ENCODE peak calls at places on chromosomes 2 and 18, in four cellular contexts. One of them, this sample, is unnamed.

GRCh38 chr2:113218283-113219091 is 44.7 kb downstream of the PSD4 start:
- DNase-seq in Calu3: peak
- DNase-seq in psoas muscle: no peak
- DNase-seq in fibroblast of pulmonary artery: no peak
- DNase-seq in this sample: no peak

GRCh38 chr2:127347000-127347399 is 40.8 kb downstream of the MAP3K2 start:
- DNase-seq in fibroblast of pulmonary artery: no peak
- DNase-seq in Calu3: no peak
- DNase-seq in psoas muscle: no peak
- DNase-seq in this sample: no peak

GRCh38 chr2:19863303-19864041 is 38.3 kb downstream of the TTC32 start:
- DNase-seq in fibroblast of pulmonary artery: peak
- DNase-seq in psoas muscle: peak
- DNase-seq in Calu3: peak
- DNase-seq in this sample: peak

GRCh38 chr18:25805323-25805722 is 285.1 kb downstream of the SS18 start:
- DNase-seq in fibroblast of pulmonary artery: peak
- DNase-seq in psoas muscle: peak
- DNase-seq in Calu3: no peak
- DNase-seq in this sample: no peak

GRCh38 chr2:106163948-106164580 is 30.0 kb downstream of the UXS1 start:
- DNase-seq in psoas muscle: no peak
- DNase-seq in fibroblast of pulmonary artery: peak
- DNase-seq in Calu3: peak
- DNase-seq in this sample: no peak

GRCh38 chr18:73707035-73707434 is 440.6 kb downstream of the FBXO15 start:
- DNase-seq in psoas muscle: no peak
- DNase-seq in fibroblast of pulmonary artery: no peak
- DNase-seq in Calu3: no peak
- DNase-seq in this sample: no peak

GRCh38 chr2:214226061-214226460 is 184.8 kb upstream of the VWC2L start:
- DNase-seq in psoas muscle: no peak
- DNase-seq in fibroblast of pulmonary artery: no peak
- DNase-seq in Calu3: no peak
- DNase-seq in this sample: no peak

GRCh38 chr2:102336502-102336945 is 19.1 kb upstream of the IL18R1 start:
- DNase-seq in Calu3: no peak
- DNase-seq in fibroblast of pulmonary artery: peak
- DNase-seq in psoas muscle: no peak
- DNase-seq in this sample: no peak

GRCh38 chr18:46469186-46469915 is 187.7 kb downstream of the LOXHD1 start:
- DNase-seq in psoas muscle: no peak
- DNase-seq in Calu3: no peak
- DNase-seq in fibroblast of pulmonary artery: no peak
- DNase-seq in this sample: no peak

GRCh38 chr2:7037340-7038333 is 120.4 kb downstream of the RNF144A start:
- DNase-seq in psoas muscle: no peak
- DNase-seq in fibroblast of pulmonary artery: peak
- DNase-seq in Calu3: peak
- DNase-seq in this sample: peak

GRCh38 chr2:147374410-147374811 is 470.4 kb upstream of the ACVR2A start:
- DNase-seq in psoas muscle: no peak
- DNase-seq in fibroblast of pulmonary artery: peak
- DNase-seq in Calu3: no peak
- DNase-seq in this sample: no peak

GRCh38 chr2:26571316-26571715 is 69.8 kb downstream of the CIB4 start:
- DNase-seq in psoas muscle: no peak
- DNase-seq in fibroblast of pulmonary artery: no peak
- DNase-seq in Calu3: no peak
- DNase-seq in this sample: no peak

GRCh38 chr2:84302513-84303412 is 156.3 kb downstream of the SUCLG1 start:
- DNase-seq in psoas muscle: no peak
- DNase-seq in fibroblast of pulmonary artery: peak
- DNase-seq in Calu3: peak
- DNase-seq in this sample: peak

GRCh38 chr2:140122001-140122400 is 1341.8 kb upstream of the NXPH2 start:
- DNase-seq in psoas muscle: no peak
- DNase-seq in Calu3: peak
- DNase-seq in fibroblast of pulmonary artery: peak
- DNase-seq in this sample: no peak

GRCh38 chr2:217466104-217466503 is 536.7 kb downstream of the TNS1 start:
- DNase-seq in Calu3: no peak
- DNase-seq in fibroblast of pulmonary artery: no peak
- DNase-seq in psoas muscle: no peak
- DNase-seq in this sample: no peak

GRCh38 chr2:154639997-154640396 is 58.5 kb upstream of the KCNJ3 start:
- DNase-seq in fibroblast of pulmonary artery: no peak
- DNase-seq in Calu3: no peak
- DNase-seq in psoas muscle: no peak
- DNase-seq in this sample: no peak

GRCh38 chr2:96409543-96410184 is 74.1 kb downstream of the NCAPH start:
- DNase-seq in psoas muscle: no peak
- DNase-seq in Calu3: peak
- DNase-seq in fibroblast of pulmonary artery: peak
- DNase-seq in this sample: no peak

GRCh38 chr2:232871835-232872736 is 2.0 kb downstream of the SNORC start:
- DNase-seq in fibroblast of pulmonary artery: no peak
- DNase-seq in Calu3: no peak
- DNase-seq in psoas muscle: peak
- DNase-seq in this sample: no peak

GRCh38 chr2:36485521-36485920 is 112.4 kb downstream of the FEZ2 start:
- DNase-seq in Calu3: peak
- DNase-seq in fibroblast of pulmonary artery: peak
- DNase-seq in psoas muscle: no peak
- DNase-seq in this sample: no peak

GRCh38 chr18:67742954-67743353 is 226.4 kb upstream of the DSEL start:
- DNase-seq in psoas muscle: no peak
- DNase-seq in Calu3: no peak
- DNase-seq in fibroblast of pulmonary artery: no peak
- DNase-seq in this sample: no peak

GRCh38 chr2:96800061-96800761 is 15.9 kb upstream of the CNNM3 start:
- DNase-seq in Calu3: no peak
- DNase-seq in fibroblast of pulmonary artery: no peak
- DNase-seq in psoas muscle: peak
- DNase-seq in this sample: no peak

GRCh38 chr2:239339726-239340654 is 60.8 kb downstream of the HDAC4 start:
- DNase-seq in fibroblast of pulmonary artery: no peak
- DNase-seq in Calu3: no peak
- DNase-seq in psoas muscle: no peak
- DNase-seq in this sample: no peak

GRCh38 chr18:32919799-32920198 is 147.0 kb upstream of the KLHL14 start:
- DNase-seq in Calu3: peak
- DNase-seq in fibroblast of pulmonary artery: peak
- DNase-seq in psoas muscle: no peak
- DNase-seq in this sample: peak

GRCh38 chr2:182499706-182500470 is 73.1 kb upstream of the PDE1A start:
- DNase-seq in Calu3: no peak
- DNase-seq in fibroblast of pulmonary artery: peak
- DNase-seq in psoas muscle: no peak
- DNase-seq in this sample: no peak

GRCh38 chr18:39500320-39500719 is 1934.7 kb upstream of the CELF4 start:
- DNase-seq in Calu3: no peak
- DNase-seq in psoas muscle: no peak
- DNase-seq in fibroblast of pulmonary artery: no peak
- DNase-seq in this sample: no peak

GRCh38 chr2:140696449-140696848 is 1434.4 kb downstream of the LRP1B start:
- DNase-seq in fibroblast of pulmonary artery: no peak
- DNase-seq in psoas muscle: no peak
- DNase-seq in Calu3: no peak
- DNase-seq in this sample: no peak

GRCh38 chr2:127208313-127208712 is 11.8 kb downstream of the CYP27C1 start:
- DNase-seq in Calu3: no peak
- DNase-seq in fibroblast of pulmonary artery: no peak
- DNase-seq in psoas muscle: no peak
- DNase-seq in this sample: peak

GRCh38 chr18:77061291-77061945 is 71.2 kb downstream of the MBP start:
- DNase-seq in Calu3: no peak
- DNase-seq in psoas muscle: no peak
- DNase-seq in fibroblast of pulmonary artery: no peak
- DNase-seq in this sample: no peak

GRCh38 chr2:74944987-74945782 is 13.3 kb upstream of the POLE4 start:
- DNase-seq in psoas muscle: no peak
- DNase-seq in Calu3: no peak
- DNase-seq in fibroblast of pulmonary artery: peak
- DNase-seq in this sample: no peak

GRCh38 chr2:218393750-218394290 is 5.8 kb upstream of the CTDSP1 start:
- DNase-seq in psoas muscle: no peak
- DNase-seq in fibroblast of pulmonary artery: no peak
- DNase-seq in Calu3: no peak
- DNase-seq in this sample: no peak

GRCh38 chr2:99550368-99550767 is 60.6 kb upstream of the REV1 start:
- DNase-seq in Calu3: no peak
- DNase-seq in psoas muscle: no peak
- DNase-seq in fibroblast of pulmonary artery: no peak
- DNase-seq in this sample: no peak

GRCh38 chr2:109531896-109532727 is 81.7 kb downstream of the SEPTIN10 start:
- DNase-seq in fibroblast of pulmonary artery: no peak
- DNase-seq in Calu3: no peak
- DNase-seq in psoas muscle: no peak
- DNase-seq in this sample: no peak

GRCh38 chr2:109531221-109531620 is 82.5 kb downstream of the SEPTIN10 start:
- DNase-seq in Calu3: no peak
- DNase-seq in fibroblast of pulmonary artery: no peak
- DNase-seq in psoas muscle: no peak
- DNase-seq in this sample: no peak

GRCh38 chr2:109533823-109534222 is 79.9 kb downstream of the SEPTIN10 start:
- DNase-seq in fibroblast of pulmonary artery: no peak
- DNase-seq in Calu3: no peak
- DNase-seq in psoas muscle: no peak
- DNase-seq in this sample: no peak

GRCh38 chr2:109530712-109531111 is 83.1 kb downstream of the SEPTIN10 start:
- DNase-seq in fibroblast of pulmonary artery: no peak
- DNase-seq in Calu3: no peak
- DNase-seq in psoas muscle: no peak
- DNase-seq in this sample: no peak

GRCh38 chr2:109532728-109533076 is 81.1 kb downstream of the SEPTIN10 start:
- DNase-seq in Calu3: no peak
- DNase-seq in psoas muscle: no peak
- DNase-seq in fibroblast of pulmonary artery: no peak
- DNase-seq in this sample: no peak
- TF ChIP-seq CTCF in Calu3: no peak
- TF ChIP-seq CTCF in psoas muscle: no peak
- TF ChIP-seq CTCF in fibroblast of pulmonary artery: no peak
- TF ChIP-seq CTCF in this sample: no peak

GRCh38 chr2:222912117-222912516 is 51.3 kb downstream of the ACSL3 start:
- DNase-seq in Calu3: no peak
- DNase-seq in fibroblast of pulmonary artery: peak
- DNase-seq in psoas muscle: no peak
- DNase-seq in this sample: no peak

GRCh38 chr2:222916229-222917197 is 55.7 kb downstream of the ACSL3 start:
- DNase-seq in fibroblast of pulmonary artery: no peak
- DNase-seq in psoas muscle: no peak
- DNase-seq in Calu3: no peak
- DNase-seq in this sample: no peak

GRCh38 chr2:222912776-222913175 is 51.9 kb downstream of the ACSL3 start:
- DNase-seq in Calu3: no peak
- DNase-seq in psoas muscle: no peak
- DNase-seq in fibroblast of pulmonary artery: no peak
- DNase-seq in this sample: no peak

GRCh38 chr2:222919841-222920609 is 59.2 kb downstream of the ACSL3 start:
- DNase-seq in Calu3: peak
- DNase-seq in psoas muscle: no peak
- DNase-seq in fibroblast of pulmonary artery: peak
- DNase-seq in this sample: no peak

DNA sequence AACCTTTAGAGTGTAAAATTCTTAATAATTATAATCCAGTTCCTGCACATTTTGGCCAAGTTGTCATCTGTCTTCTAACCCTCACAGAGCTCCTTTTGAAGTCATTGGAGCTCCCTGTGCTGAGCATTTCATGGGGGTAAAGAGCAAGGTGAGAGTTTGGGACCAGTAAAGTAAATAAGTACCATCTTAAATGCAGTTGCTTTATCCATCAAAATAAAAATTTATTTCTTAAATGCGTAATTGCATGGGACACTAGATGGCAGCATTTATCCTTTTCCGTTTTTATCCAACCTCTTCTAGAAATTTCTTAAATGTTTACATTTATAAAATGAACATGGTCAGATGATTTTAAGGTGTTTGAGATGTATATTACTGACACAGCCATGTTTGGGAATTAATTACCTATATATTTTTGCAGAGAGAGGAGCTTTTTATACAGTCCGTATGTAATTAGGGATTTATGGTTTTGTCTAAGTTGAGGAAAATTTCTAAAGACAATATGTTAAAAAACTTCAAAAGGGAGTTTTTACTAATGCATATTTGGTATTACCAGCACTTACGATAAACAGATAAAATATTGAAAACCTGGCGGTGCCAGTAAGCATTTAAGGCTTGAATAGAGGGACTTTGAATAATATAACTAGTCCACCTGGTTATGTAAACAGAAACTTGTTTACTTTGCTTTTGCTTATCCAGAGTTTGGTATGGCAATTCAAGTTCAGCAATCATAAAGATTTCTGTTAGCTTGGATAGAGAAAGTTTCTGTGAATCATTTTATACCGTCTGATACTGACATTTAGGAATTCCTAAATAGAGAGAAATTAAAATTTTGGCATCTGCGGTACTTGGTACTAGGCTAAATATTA is 54.5 kb downstream of the ACSL3 start:
- DNase-seq in Calu3: no peak
- DNase-seq in psoas muscle: no peak
- DNase-seq in fibroblast of pulmonary artery: peak
- DNase-seq in this sample: no peak
- TF ChIP-seq CTCF in Calu3: no peak
- TF ChIP-seq CTCF in psoas muscle: peak
- TF ChIP-seq CTCF in fibroblast of pulmonary artery: peak
- TF ChIP-seq CTCF in this sample: peak

GRCh38 chr18:37502036-37502435 is 63.6 kb downstream of the CELF4 start:
- DNase-seq in fibroblast of pulmonary artery: no peak
- DNase-seq in Calu3: no peak
- DNase-seq in psoas muscle: no peak
- DNase-seq in this sample: no peak
- TF ChIP-seq CTCF in fibroblast of pulmonary artery: no peak
- TF ChIP-seq CTCF in Calu3: no peak
- TF ChIP-seq CTCF in psoas muscle: no peak
- TF ChIP-seq CTCF in this sample: no peak

GRCh38 chr18:29892960-29893558 is 1149.5 kb downstream of the DSC3 start:
- DNase-seq in Calu3: no peak
- DNase-seq in fibroblast of pulmonary artery: peak
- DNase-seq in psoas muscle: no peak
- DNase-seq in this sample: no peak
- TF ChIP-seq CTCF in Calu3: peak
- TF ChIP-seq CTCF in fibroblast of pulmonary artery: peak
- TF ChIP-seq CTCF in psoas muscle: no peak
- TF ChIP-seq CTCF in this sample: peak

DNA sequence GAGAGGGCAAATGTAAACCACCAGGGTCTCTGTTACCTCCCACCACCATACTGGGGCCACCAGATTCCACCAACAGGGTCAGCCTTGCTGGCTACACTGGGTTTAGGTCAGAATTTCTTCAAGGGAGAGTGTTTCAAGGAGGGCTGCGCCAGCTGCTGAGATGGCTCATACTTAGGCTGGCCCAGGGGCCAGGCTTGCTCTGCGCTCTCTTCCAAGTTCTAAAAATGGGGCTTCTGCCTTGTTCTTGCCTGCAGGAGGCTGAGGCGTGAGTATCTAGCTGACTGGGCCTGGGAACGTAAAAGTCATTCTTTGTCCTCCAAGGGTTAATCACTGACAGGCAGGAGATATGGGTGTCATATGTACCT is 28.1 kb downstream of the MRPL33 start:
- DNase-seq in fibroblast of pulmonary artery: no peak
- DNase-seq in psoas muscle: no peak
- DNase-seq in Calu3: peak
- DNase-seq in this sample: no peak
- TF ChIP-seq CTCF in fibroblast of pulmonary artery: no peak
- TF ChIP-seq CTCF in psoas muscle: no peak
- TF ChIP-seq CTCF in Calu3: no peak
- TF ChIP-seq CTCF in this sample: no peak

This sample was measured in nephron progenitor cell.